ENCODE peak calls at places on chromosomes 16 and 17, in four cellular contexts. One of them, this sample, is unnamed.

GRCh38 chr16:7921360-7921759 is 588.7 kb downstream of the RBFOX1 start:
- DNase-seq in H1: peak; percentile 9
- DNase-seq in K562: no peak
- DNase-seq in GM12878: no peak
- DNase-seq in this sample: no peak

GRCh38 chr17:36850794-36851193 is 86.5 kb upstream of the LHX1 start:
- DNase-seq in H1: no peak
- DNase-seq in K562: peak; percentile 41
- DNase-seq in GM12878: no peak
- DNase-seq in this sample: no peak

GRCh38 chr16:28534542-28535373 is 4.0 kb downstream of the NUPR1 start:
- DNase-seq in H1: no peak
- DNase-seq in K562: no peak
- DNase-seq in GM12878: no peak
- DNase-seq in this sample: no peak

GRCh38 chr16:57530104-57530522 is 6.3 kb downstream of the CCDC102A start:
- DNase-seq in H1: no peak
- DNase-seq in K562: peak; percentile 56
- DNase-seq in GM12878: no peak
- DNase-seq in this sample: peak; percentile 59

GRCh38 chr17:83203472-83204221 is 124.2 kb downstream of the METRNL start:
- DNase-seq in H1: no peak
- DNase-seq in K562: no peak
- DNase-seq in GM12878: no peak
- DNase-seq in this sample: no peak

GRCh38 chr16:14354561-14355351 is 275.3 kb downstream of the PARN start:
- DNase-seq in H1: no peak
- DNase-seq in K562: no peak
- DNase-seq in GM12878: peak; percentile 100
- DNase-seq in this sample: no peak

GRCh38 chr16:6016530-6017184 is 919.1 kb upstream of the EEF2KMT start:
- DNase-seq in H1: no peak
- DNase-seq in K562: peak; percentile 56
- DNase-seq in GM12878: no peak
- DNase-seq in this sample: peak; percentile 29

GRCh38 chr17:77371888-77372443 is 231.2 kb downstream of the SEC14L1 start:
- DNase-seq in H1: no peak
- DNase-seq in K562: no peak
- DNase-seq in GM12878: no peak
- DNase-seq in this sample: no peak

GRCh38 chr17:4163951-4164350 is 21.0 kb downstream of the CYB5D2 start:
- DNase-seq in H1: no peak
- DNase-seq in K562: peak; percentile 19
- DNase-seq in GM12878: no peak
- DNase-seq in this sample: no peak

GRCh38 chr16:46638947-46639925 is 18.1 kb upstream of the SHCBP1 start:
- DNase-seq in H1: no peak
- DNase-seq in K562: no peak
- DNase-seq in GM12878: no peak
- DNase-seq in this sample: no peak

GRCh38 chr17:40178021-40178601 is 841 bp downstream of the RAPGEFL1 start:
- DNase-seq in H1: no peak
- DNase-seq in K562: no peak
- DNase-seq in GM12878: no peak
- DNase-seq in this sample: no peak

GRCh38 chr16:71610936-71611871 is 14.8 kb upstream of the MARVELD3 start:
- DNase-seq in H1: peak; percentile 53
- DNase-seq in K562: peak; percentile 80
- DNase-seq in GM12878: peak; percentile 25
- DNase-seq in this sample: peak; percentile 72

GRCh38 chr16:64092284-64092683 is 1029.6 kb downstream of the CDH11 start:
- DNase-seq in H1: no peak
- DNase-seq in K562: no peak
- DNase-seq in GM12878: no peak
- DNase-seq in this sample: no peak

GRCh38 chr16:49586466-49586865 is 212.9 kb downstream of the C16orf78 start:
- DNase-seq in H1: no peak
- DNase-seq in K562: no peak
- DNase-seq in GM12878: no peak
- DNase-seq in this sample: no peak

GRCh38 chr16:71360378-71360777 is 1.9 kb downstream of the CALB2 start:
- DNase-seq in H1: no peak
- DNase-seq in K562: peak; percentile 21
- DNase-seq in GM12878: no peak
- DNase-seq in this sample: peak; percentile 25

GRCh38 chr17:60224064-60224463 is 74.3 kb downstream of the CA4 start:
- DNase-seq in H1: no peak
- DNase-seq in K562: no peak
- DNase-seq in GM12878: no peak
- DNase-seq in this sample: no peak

GRCh38 chr16:69477546-69477945 is 53.1 kb downstream of the CYB5B start:
- DNase-seq in H1: no peak
- DNase-seq in K562: peak; percentile 40
- DNase-seq in GM12878: no peak
- DNase-seq in this sample: no peak

GRCh38 chr16:8714143-8714542 is 39.7 kb downstream of the ABAT start:
- DNase-seq in H1: no peak
- DNase-seq in K562: no peak
- DNase-seq in GM12878: no peak
- DNase-seq in this sample: no peak

GRCh38 chr17:46756061-46756735 is 62.3 kb downstream of the WNT3 start:
- DNase-seq in H1: no peak
- DNase-seq in K562: no peak
- DNase-seq in GM12878: no peak
- DNase-seq in this sample: no peak

GRCh38 chr17:33049781-33050414 is 58.3 kb downstream of the SPACA3 start:
- DNase-seq in H1: peak; percentile 5
- DNase-seq in K562: peak; percentile 74
- DNase-seq in GM12878: no peak
- DNase-seq in this sample: peak; percentile 44

GRCh38 chr17:78661092-78661770 is 84.0 kb upstream of the DNAH17 start:
- DNase-seq in H1: no peak
- DNase-seq in K562: no peak
- DNase-seq in GM12878: no peak
- DNase-seq in this sample: no peak

GRCh38 chr17:43966276-43966675 is 12.5 kb upstream of the PYY start:
- DNase-seq in H1: no peak
- DNase-seq in K562: no peak
- DNase-seq in GM12878: no peak
- DNase-seq in this sample: no peak

GRCh38 chr16:78235168-78235800 is 135.8 kb downstream of the WWOX start:
- DNase-seq in H1: peak; percentile 62
- DNase-seq in K562: peak; percentile 72
- DNase-seq in GM12878: peak; percentile 7
- DNase-seq in this sample: peak; percentile 65

GRCh38 chr16:76955629-76956028 is 235.4 kb upstream of the MON1B start:
- DNase-seq in H1: no peak
- DNase-seq in K562: no peak
- DNase-seq in GM12878: no peak
- DNase-seq in this sample: no peak

GRCh38 chr16:74759564-74759963 is 15.1 kb downstream of the FA2H start:
- DNase-seq in H1: no peak
- DNase-seq in K562: no peak
- DNase-seq in GM12878: no peak
- DNase-seq in this sample: no peak

GRCh38 chr17:4901648-4902344 is 1.1 kb downstream of the CHRNE start:
- DNase-seq in H1: no peak
- DNase-seq in K562: no peak
- DNase-seq in GM12878: no peak
- DNase-seq in this sample: no peak

GRCh38 chr17:28279411-28279810 is 39.6 kb upstream of the TMEM97 start:
- DNase-seq in H1: no peak
- DNase-seq in K562: no peak
- DNase-seq in GM12878: no peak
- DNase-seq in this sample: no peak

GRCh38 chr17:50889528-50890118 is 23.5 kb upstream of the TOB1 start:
- DNase-seq in H1: no peak
- DNase-seq in K562: no peak
- DNase-seq in GM12878: no peak
- DNase-seq in this sample: peak; percentile 83

GRCh38 chr16:30142672-30143346 is 19.8 kb upstream of the MAPK3 start:
- DNase-seq in H1: no peak
- DNase-seq in K562: peak; percentile 50
- DNase-seq in GM12878: peak; percentile 30
- DNase-seq in this sample: peak; percentile 61

GRCh38 chr16:16868727-16869126 is 489.8 kb downstream of the NPIPA7 start:
- DNase-seq in H1: no peak
- DNase-seq in K562: no peak
- DNase-seq in GM12878: no peak
- DNase-seq in this sample: no peak

GRCh38 chr16:54932737-54933254 is 2.1 kb downstream of the IRX5 start:
- DNase-seq in H1: no peak
- DNase-seq in K562: no peak
- DNase-seq in GM12878: no peak
- DNase-seq in this sample: no peak

GRCh38 chr17:57986841-57987581 is 1.0 kb downstream of the VEZF1 start:
- DNase-seq in H1: no peak
- DNase-seq in K562: peak; percentile 55
- DNase-seq in GM12878: no peak
- DNase-seq in this sample: peak; percentile 89

GRCh38 chr16:24950275-24950674 is 64.9 kb downstream of the ARHGAP17 start:
- DNase-seq in H1: no peak
- DNase-seq in K562: no peak
- DNase-seq in GM12878: no peak
- DNase-seq in this sample: no peak

GRCh38 chr17:34739386-34739785 is 160.0 kb downstream of the TMEM132E start:
- DNase-seq in H1: no peak
- DNase-seq in K562: no peak
- DNase-seq in GM12878: no peak
- DNase-seq in this sample: no peak

GRCh38 chr16:75326333-75326732 is 74.9 kb upstream of the BCAR1 start:
- DNase-seq in H1: no peak
- DNase-seq in K562: no peak
- DNase-seq in GM12878: no peak
- DNase-seq in this sample: no peak

GRCh38 chr17:75088902-75089417 is 1.2 kb downstream of the SLC16A5 start:
- DNase-seq in H1: no peak
- DNase-seq in K562: peak; percentile 49
- DNase-seq in GM12878: no peak
- DNase-seq in this sample: peak; percentile 57

GRCh38 chr17:75086496-75087181 is 1.1 kb upstream of the SLC16A5 start:
- DNase-seq in H1: no peak
- DNase-seq in K562: peak; percentile 57
- DNase-seq in GM12878: no peak
- DNase-seq in this sample: peak; percentile 87

GRCh38 chr17:75087182-75087557 is 584 bp upstream of the SLC16A5 start:
- DNase-seq in H1: no peak
- DNase-seq in K562: no peak
- DNase-seq in GM12878: no peak
- DNase-seq in this sample: no peak

GRCh38 chr17:75088465-75088895 is 726 bp downstream of the SLC16A5 start:
- DNase-seq in H1: no peak
- DNase-seq in K562: no peak
- DNase-seq in GM12878: no peak
- DNase-seq in this sample: no peak

DNA sequence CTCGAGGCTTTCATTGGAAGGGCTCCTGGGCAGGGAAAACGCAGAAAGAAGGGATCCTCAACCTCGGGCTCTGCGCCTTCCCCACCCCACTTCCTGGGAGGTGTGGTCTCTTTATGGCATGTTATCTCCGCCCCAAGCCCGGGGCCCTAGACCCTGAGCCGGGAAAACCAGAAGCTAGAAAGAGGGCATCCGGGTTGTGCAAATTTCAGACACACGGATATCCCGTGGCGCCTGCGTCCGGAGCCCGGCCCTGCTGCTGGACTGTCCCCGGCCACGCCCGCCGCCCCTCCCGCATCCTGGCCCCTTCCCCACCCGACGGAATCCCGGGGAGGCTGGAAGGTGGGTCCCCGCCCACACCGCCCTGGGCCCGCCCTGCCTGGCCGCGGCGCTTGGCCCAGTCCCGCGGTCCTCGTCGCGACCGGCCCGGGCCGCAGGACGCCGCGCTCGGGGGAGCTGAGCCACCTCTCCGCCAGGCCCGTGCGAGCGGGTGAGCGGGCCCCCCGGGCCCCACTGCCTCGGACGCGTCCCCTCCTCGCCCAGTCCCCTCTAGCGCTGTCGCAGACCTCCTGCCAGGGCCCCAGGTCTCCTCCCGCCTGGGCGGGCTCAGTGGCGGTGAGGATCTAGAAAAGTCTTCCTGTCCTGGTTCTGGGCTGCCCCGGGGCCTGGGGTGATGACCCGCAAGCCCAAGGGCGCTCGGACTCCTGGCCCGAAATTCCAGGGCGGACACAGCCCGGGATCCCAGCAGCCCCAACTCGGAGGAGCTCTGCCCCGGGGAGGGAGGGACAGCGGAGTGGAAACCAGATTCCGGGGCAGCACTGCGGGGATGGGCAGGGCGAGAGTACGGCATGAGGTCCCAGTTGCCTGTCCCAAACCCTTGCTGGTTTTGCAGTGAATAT is at the start of gene SLC16A5:
- DNase-seq in H1: peak; percentile 75
- DNase-seq in K562: peak; percentile 85
- DNase-seq in GM12878: no peak
- DNase-seq in this sample: peak; percentile 91
- TF ChIP-seq SIN3A in H1: no peak
- TF ChIP-seq SIN3A in K562: no peak
- TF ChIP-seq SIN3A in GM12878: no peak
- TF ChIP-seq SIN3A in this sample: no peak

GRCh38 chr16:4601317-4602186 is 13.1 kb downstream of the UBALD1 start:
- DNase-seq in H1: no peak
- DNase-seq in K562: no peak
- DNase-seq in GM12878: no peak
- DNase-seq in this sample: no peak
- TF ChIP-seq TAF1 in H1: no peak
- TF ChIP-seq TAF1 in K562: no peak
- TF ChIP-seq TAF1 in GM12878: no peak
- TF ChIP-seq TAF1 in this sample: no peak

GRCh38 chr16:88810868-88811599 is 694 bp downstream of the APRT start:
- DNase-seq in H1: no peak
- DNase-seq in K562: peak; percentile 83
- DNase-seq in GM12878: no peak
- DNase-seq in this sample: peak; percentile 73
- TF ChIP-seq BRCA1 in H1: no peak
- TF ChIP-seq BRCA1 in K562: no peak
- TF ChIP-seq BRCA1 in GM12878: no peak
- TF ChIP-seq BRCA1 in this sample: peak; percentile 6

GRCh38 chr17:70394833-70395232 is 225.5 kb downstream of the KCNJ2 start:
- DNase-seq in H1: no peak
- DNase-seq in K562: no peak
- DNase-seq in GM12878: no peak
- DNase-seq in this sample: no peak
- TF ChIP-seq SIN3A in H1: no peak
- TF ChIP-seq SIN3A in K562: no peak
- TF ChIP-seq SIN3A in GM12878: no peak
- TF ChIP-seq SIN3A in this sample: no peak